ENCODE peak calls at places on chromosomes 13 and 19, in five cellular contexts. O is ovary, I is progenitor cell of endocrine pancreas, U is tibial artery, D is fibroblast of villous mesenchyme. P is an unnamed sample.

GRCh38 chr13:111905609-111905945 is 161.4 kb upstream of the SOX1 start:
- DNase-seq in O (no peak), I (no peak), U (no peak), D (no peak), P (no peak)

GRCh38 chr19:28171983-28172382 is 1041.0 kb downstream of the UQCRFS1 start:
- DNase-seq in O (no peak), I (no peak), U (no peak), D (no peak), P (no peak)

GRCh38 chr13:24668955-24669354 is 11.3 kb upstream of the ATP12A start:
- DNase-seq in O (no peak), I (no peak), U (no peak), D (no peak), P (no peak)

GRCh38 chr19:30887042-30887441 is 462.2 kb downstream of the TSHZ3 start:
- DNase-seq in O (no peak), I (no peak), U (no peak), D (no peak), P (no peak)

GRCh38 chr13:76764429-76764828 is 121.8 kb downstream of the KCTD12 start:
- DNase-seq in O (peak), I (no peak), U (peak), D (no peak), P (no peak)

GRCh38 chr19:48319647-48320537 is 5.5 kb upstream of the EMP3 start:
- DNase-seq in O (peak), I (peak), U (peak), D (peak), P (peak)

GRCh38 chr19:43634516-43634876 is 5.2 kb downstream of the CADM4 start:
- DNase-seq in O (peak), I (no peak), U (no peak), D (no peak), P (no peak)

GRCh38 chr19:12788025-12788681 is 3.1 kb upstream of the JUNB start:
- DNase-seq in O (no peak), I (no peak), U (no peak), D (no peak), P (no peak)

GRCh38 chr19:49658566-49659442 is 6.9 kb downstream of the IRF3 start:
- DNase-seq in O (no peak), I (no peak), U (no peak), D (no peak), P (no peak)

GRCh38 chr19:52229524-52229923 is 39.7 kb downstream of the PPP2R1A start:
- DNase-seq in O (no peak), I (no peak), U (no peak), D (no peak), P (no peak)

GRCh38 chr13:43537124-43537523 is 249.6 kb downstream of the ENOX1 start:
- DNase-seq in O (no peak), I (no peak), U (no peak), D (peak), P (no peak)

GRCh38 chr19:35986664-35987570 is 8.1 kb upstream of the SDHAF1 start:
- DNase-seq in O (no peak), I (no peak), U (no peak), D (no peak), P (no peak)

GRCh38 chr19:5964816-5965565 is 12.9 kb downstream of the RANBP3 start:
- DNase-seq in O (no peak), I (no peak), U (no peak), D (no peak), P (no peak)

GRCh38 chr19:47389150-47389556 is 30.2 kb downstream of the MEIS3 start:
- DNase-seq in O (no peak), I (no peak), U (no peak), D (no peak), P (no peak)

GRCh38 chr13:98175823-98176222 is 1.2 kb downstream of the RNF113B start:
- DNase-seq in O (no peak), I (no peak), U (no peak), D (peak), P (no peak)

GRCh38 chr13:59931621-59932020 is 232.1 kb downstream of the DIAPH3 start:
- DNase-seq in O (no peak), I (no peak), U (no peak), D (no peak), P (no peak)

GRCh38 chr13:40330950-40331349 is 335.5 kb downstream of the FOXO1 start:
- DNase-seq in O (no peak), I (no peak), U (no peak), D (no peak), P (no peak)

GRCh38 chr19:31385744-31386143 is 36.5 kb upstream of the TSHZ3 start:
- DNase-seq in O (no peak), I (no peak), U (no peak), D (no peak), P (no peak)

GRCh38 chr13:36885901-36886300 is 34.1 kb downstream of the SMAD9 start:
- DNase-seq in O (no peak), I (no peak), U (no peak), D (no peak), P (no peak)

GRCh38 chr13:88704600-88705275 is 1033.6 kb downstream of the SLITRK5 start:
- DNase-seq in O (no peak), I (no peak), U (no peak), D (no peak), P (no peak)

GRCh38 chr19:13881231-13881691 is 4.3 kb downstream of the NANOS3 start:
- DNase-seq in O (no peak), I (no peak), U (no peak), D (peak), P (peak)

GRCh38 chr13:114128624-114129522 is 3.5 kb downstream of the RASA3 start:
- DNase-seq in O (peak), I (no peak), U (peak), D (peak), P (no peak)

GRCh38 chr19:15323496-15324235 is 8.7 kb downstream of the BRD4 start:
- DNase-seq in O (peak), I (no peak), U (peak), D (peak), P (no peak)

GRCh38 chr19:21321996-21322395 is 7.2 kb downstream of the ZNF708 start:
- DNase-seq in O (no peak), I (no peak), U (no peak), D (peak), P (no peak)

GRCh38 chr19:19544257-19545127 is 6.4 kb downstream of the CILP2 start:
- DNase-seq in O (no peak), I (no peak), U (no peak), D (no peak), P (no peak)

GRCh38 chr13:30905932-30906383 is at the start of gene MEDAG:
- DNase-seq in O (peak), I (no peak), U (peak), D (peak), P (no peak)

GRCh38 chr13:106038752-106039151 is 496.7 kb downstream of the EFNB2 start:
- DNase-seq in O (no peak), I (no peak), U (no peak), D (peak), P (no peak)

GRCh38 chr13:106041445-106041844 is 494.0 kb downstream of the EFNB2 start:
- DNase-seq in O (no peak), I (no peak), U (no peak), D (no peak), P (no peak)

GRCh38 chr13:106034201-106034600 is 501.3 kb downstream of the EFNB2 start:
- DNase-seq in O (no peak), I (no peak), U (no peak), D (peak), P (no peak)

GRCh38 chr13:106033634-106034033 is 501.8 kb downstream of the EFNB2 start:
- DNase-seq in O (no peak), I (no peak), U (no peak), D (peak), P (no peak)

GRCh38 chr13:106036870-106037269 is 498.6 kb downstream of the EFNB2 start:
- DNase-seq in O (no peak), I (no peak), U (no peak), D (no peak), P (no peak)
- TF ChIP-seq CTCF in O (no peak), I (no peak), U (no peak), D (peak), P (no peak)

DNA sequence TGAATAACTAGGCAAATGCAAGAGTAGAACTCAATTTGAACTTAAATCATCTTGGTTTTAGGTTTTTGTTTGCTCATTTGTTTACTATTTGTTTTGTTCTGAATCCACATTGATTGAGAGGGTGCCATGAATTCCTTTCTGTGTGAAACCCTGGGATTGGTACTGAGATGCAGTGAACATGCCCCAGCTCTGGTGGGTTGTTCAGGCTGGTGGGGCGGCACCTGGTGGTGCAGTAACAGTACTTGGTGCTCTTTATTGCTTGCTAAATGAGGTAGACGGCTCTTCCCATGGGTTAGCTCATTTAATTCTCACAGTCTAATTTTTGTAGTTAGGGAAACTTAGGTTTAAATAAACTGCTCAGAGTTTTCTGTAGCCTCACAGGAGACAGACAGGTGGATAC is 48.4 kb downstream of the WASF3 start:
- DNase-seq in O (no peak), I (no peak), U (no peak), D (no peak), P (no peak)
- TF ChIP-seq CTCF in O (no peak), I (peak), U (no peak), D (peak), P (peak)

DNA sequence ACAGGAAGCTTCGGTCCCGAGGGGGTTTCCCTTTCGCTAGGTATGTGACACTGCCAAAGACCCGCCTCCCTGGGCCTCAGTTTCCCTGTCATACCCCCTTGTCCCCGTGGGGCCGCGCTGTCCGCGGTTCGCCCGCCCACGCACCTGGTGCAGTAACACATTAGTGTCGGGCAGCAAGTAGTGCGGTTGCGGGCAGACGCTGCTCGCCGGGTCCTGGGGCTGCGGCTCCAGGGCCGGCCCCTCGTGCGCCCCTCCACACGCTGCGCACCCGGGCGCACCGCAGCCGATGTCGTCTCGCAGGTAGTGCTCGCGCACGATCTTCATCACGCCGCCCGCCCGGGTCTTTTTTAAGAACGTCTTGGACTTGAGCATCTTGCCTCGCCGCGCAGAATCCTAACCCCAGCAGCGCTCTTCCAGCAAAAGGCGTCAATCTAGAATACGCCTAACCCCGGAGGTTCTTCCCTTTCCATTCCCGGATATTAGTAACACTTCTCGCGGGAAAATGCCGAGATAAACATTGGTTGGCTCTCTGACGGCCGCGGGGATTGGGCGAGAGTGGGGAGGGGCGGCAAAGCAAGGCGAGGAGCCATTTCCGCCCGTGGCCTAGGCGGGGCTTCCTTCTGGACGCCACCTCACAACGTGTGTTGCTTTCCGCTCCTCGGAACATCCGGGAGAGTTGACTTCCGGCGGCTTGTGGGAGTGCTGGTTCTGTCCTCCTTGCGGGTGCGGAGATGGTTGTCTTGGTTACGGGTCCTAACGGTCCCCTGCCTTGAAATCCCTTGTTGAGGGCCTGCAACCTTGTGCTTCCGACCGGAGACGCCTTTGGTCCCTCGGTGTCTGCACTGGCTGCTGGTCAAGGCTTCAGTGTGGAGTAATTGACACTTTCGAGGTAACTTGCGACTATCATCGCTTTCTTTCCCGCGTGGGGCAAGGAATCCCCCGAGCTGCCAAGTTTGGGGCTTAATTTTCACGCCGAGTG is at the start of the genes DIS3 and PIBF1:
- DNase-seq in O (peak), I (peak), U (peak), D (peak), P (peak)
- TF ChIP-seq CTCF in O (no peak), I (peak), U (no peak), D (no peak), P (peak)

GRCh38 chr13:27783111-27783510 is 9.2 kb upstream of the GSX1 start:
- DNase-seq in O (no peak), I (no peak), U (no peak), D (peak), P (no peak)
- TF ChIP-seq CTCF in O (no peak), I (peak), U (no peak), D (peak), P (peak)